ENCODE peak calls at places on chromosomes 3 and 15, in eight cellular contexts. S is GM03348; Z is stimulated activated CD4-positive, alpha-beta T cell treated with anti-CD3 and anti-CD28 coated beads, TNF-alpha, amount 100 ng/mL, for 1 hour; A is NK-92 treated with Interleukin-12 subunit alpha and Interleukin-12 subunit beta, amount 100 ng/mL, for 24 hours; C is posterior cingulate gyrus; U is NCI-H1092; L is iPS-NIHi11; V is stimulated activated naive CD8-positive, alpha-beta T cell treated with anti-CD3 and anti-CD28 coated beads, Interleukin-15, Interleukin-2, amounts not matched to agents 100 U/mL and 50 U/mL, for 24 hours. X is an unnamed sample.
A peak's percentile ranks its signal among the peaks of the same experiment; 100 is the strongest.

GRCh38 chr3:62139957-62140356 is 233.4 kb downstream of the FEZF2 start:
- DNase-seq in S (peak; percentile 20), Z (no peak), A (no peak), C (no peak), U (no peak), L (no peak), V (no peak), X (no peak)

GRCh38 chr3:28745436-28745835 is 396.8 kb upstream of the AZI2 start:
- DNase-seq in S (no peak), Z (no peak), A (no peak), C (no peak), U (no peak), L (no peak), V (no peak), X (no peak)

GRCh38 chr3:179671709-179672337 is 19.0 kb downstream of the USP13 start:
- DNase-seq in S (no peak), Z (no peak), A (no peak), C (no peak), U (no peak), L (no peak), V (no peak), X (no peak)

GRCh38 chr15:42453826-42454225 is 37.1 kb downstream of the ZNF106 start:
- DNase-seq in S (no peak), Z (no peak), A (no peak), C (no peak), U (no peak), L (no peak), V (no peak), X (no peak)

GRCh38 chr3:22157848-22158247 is 406.8 kb upstream of the ZNF385D start:
- DNase-seq in S (no peak), Z (no peak), A (no peak), C (no peak), U (no peak), L (no peak), V (no peak), X (no peak)

GRCh38 chr3:195752538-195753331 is 32.0 kb downstream of the MUC20 start:
- DNase-seq in S (no peak), Z (no peak), A (no peak), C (no peak), U (no peak), L (no peak), V (no peak), X (no peak)

GRCh38 chr15:46768287-46768686 is 949.0 kb upstream of the SEMA6D start:
- DNase-seq in S (no peak), Z (no peak), A (no peak), C (no peak), U (no peak), L (no peak), V (no peak), X (peak; percentile 17)

GRCh38 chr3:160956785-160957184 is 148.4 kb downstream of the B3GALNT1 start:
- DNase-seq in S (peak; percentile 9), Z (no peak), A (no peak), C (no peak), U (no peak), L (no peak), V (no peak), X (no peak)

GRCh38 chr15:26201177-26201858 is 338.2 kb upstream of the ATP10A start:
- DNase-seq in S (no peak), Z (no peak), A (no peak), C (no peak), U (peak; percentile 45), L (no peak), V (no peak), X (no peak)

GRCh38 chr3:152623286-152623685 is 211.6 kb upstream of the P2RY1 start:
- DNase-seq in S (no peak), Z (no peak), A (no peak), C (no peak), U (no peak), L (no peak), V (no peak), X (no peak)

GRCh38 chr3:160400631-160401150 is 1.2 kb downstream of the SMC4 start:
- DNase-seq in S (peak; percentile 20), Z (peak; percentile 4), A (peak; percentile 55), C (no peak), U (no peak), L (peak; percentile 20), V (peak; percentile 35), X (peak; percentile 47)

GRCh38 chr15:78906310-78906608 is 33.6 kb downstream of the MORF4L1 start:
- DNase-seq in S (peak; percentile 72), Z (no peak), A (no peak), C (no peak), U (no peak), L (no peak), V (no peak), X (no peak)

GRCh38 chr15:70046716-70047369 is 50.9 kb downstream of the TLE3 start:
- DNase-seq in S (no peak), Z (no peak), A (no peak), C (no peak), U (no peak), L (no peak), V (no peak), X (no peak)

GRCh38 chr3:45227946-45228345 is 1.9 kb upstream of the TMEM158 start:
- DNase-seq in S (no peak), Z (no peak), A (no peak), C (no peak), U (no peak), L (no peak), V (no peak), X (no peak)

GRCh38 chr3:104628185-104628789 is 738.4 kb upstream of the ALCAM start:
- DNase-seq in S (peak; percentile 70), Z (no peak), A (no peak), C (no peak), U (peak; percentile 15), L (peak; percentile 52), V (no peak), X (no peak)

GRCh38 chr3:106135451-106136160 is 266.8 kb upstream of the CBLB start:
- DNase-seq in S (no peak), Z (no peak), A (no peak), C (no peak), U (no peak), L (no peak), V (no peak), X (no peak)

GRCh38 chr15:62903437-62903836 is 139.1 kb upstream of the TPM1 start:
- DNase-seq in S (no peak), Z (no peak), A (no peak), C (no peak), U (no peak), L (no peak), V (no peak), X (peak; percentile 58)

GRCh38 chr3:164406281-164406680 is 672.0 kb downstream of the SI start:
- DNase-seq in S (no peak), Z (no peak), A (no peak), C (no peak), U (no peak), L (no peak), V (no peak), X (no peak)

GRCh38 chr3:105259505-105259904 is 107.2 kb upstream of the ALCAM start:
- DNase-seq in S (no peak), Z (no peak), A (no peak), C (no peak), U (no peak), L (no peak), V (no peak), X (no peak)

GRCh38 chr3:81005992-81006391 is 755.5 kb downstream of the GBE1 start:
- DNase-seq in S (no peak), Z (no peak), A (no peak), C (no peak), U (no peak), L (peak; percentile 54), V (no peak), X (no peak)

X was measured in ELF-1.